ENCODE peak calls at places on chromosomes 6 and 20, in four cellular contexts. J is HTR-8/SVneo, G is NCI-H1694, L is heart right ventricle. W is an unnamed sample.

GRCh38 chr6:138618168-138618567 is 118.9 kb upstream of the NHSL1 start:
- DNase-seq in J (no peak), G (no peak), L (no peak), W (no peak)

GRCh38 chr20:63098195-63098810 is 91.5 kb upstream of the BHLHE23 start:
- DNase-seq in J (no peak), G (no peak), L (no peak), W (no peak)

GRCh38 chr6:131954775-131955107 is 3.6 kb upstream of the CCN2 start:
- DNase-seq in J (peak; percentile 88), G (no peak), L (no peak), W (peak; percentile 82)

GRCh38 chr20:63831696-63832686 is 927 bp upstream of the ZBTB46 start:
- DNase-seq in J (no peak), G (no peak), L (peak; percentile 72), W (no peak)

GRCh38 chr6:6686748-6687601 is 98.5 kb downstream of the LY86 start:
- DNase-seq in J (peak; percentile 93), G (peak; percentile 86), L (peak; percentile 95), W (peak; percentile 83)

GRCh38 chr6:39268721-39269120 is 39.4 kb upstream of the KCNK5 start:
- DNase-seq in J (no peak), G (no peak), L (no peak), W (no peak)

GRCh38 chr20:61832181-61832580 is 233.5 kb downstream of the TAF4 start:
- DNase-seq in J (no peak), G (no peak), L (no peak), W (no peak)

GRCh38 chr6:82840571-82840970 is 225.1 kb downstream of the UBE3D start:
- DNase-seq in J (no peak), G (no peak), L (no peak), W (no peak)

GRCh38 chr20:53608456-53609413 is 15.1 kb upstream of the ZNF217 start:
- DNase-seq in J (no peak), G (no peak), L (no peak), W (peak; percentile 81)

GRCh38 chr20:47489448-47489872 is 12.2 kb upstream of the NCOA3 start:
- DNase-seq in J (no peak), G (no peak), L (peak; percentile 18), W (no peak)

GRCh38 chr20:31977080-31977479 is 9.1 kb downstream of the XKR7 start:
- DNase-seq in J (no peak), G (no peak), L (no peak), W (no peak)

GRCh38 chr6:37741757-37742400 is 44.2 kb upstream of the MDGA1 start:
- DNase-seq in J (no peak), G (peak; percentile 61), L (no peak), W (peak; percentile 41)

GRCh38 chr6:138227316-138227781 is 9.1 kb upstream of the PBOV1 start:
- DNase-seq in J (no peak), G (no peak), L (no peak), W (no peak)

GRCh38 chr6:1611572-1612385 is 2.1 kb downstream of the FOXC1 start:
- DNase-seq in J (no peak), G (no peak), L (peak; percentile 32), W (peak; percentile 40)

GRCh38 chr20:48823960-48824497 is 3.8 kb downstream of the PREX1 start:
- DNase-seq in J (peak; percentile 88), G (no peak), L (no peak), W (no peak)

GRCh38 chr20:39269031-39269461 is 306.9 kb downstream of the DHX35 start:
- DNase-seq in J (peak; percentile 48), G (peak; percentile 21), L (peak; percentile 54), W (peak; percentile 63)

GRCh38 chr20:58359441-58359840 is 29.6 kb upstream of the VAPB start:
- DNase-seq in J (no peak), G (no peak), L (no peak), W (no peak)

GRCh38 chr6:33167374-33168148 is 24.7 kb downstream of the COL11A2 start:
- DNase-seq in J (no peak), G (no peak), L (no peak), W (no peak)

GRCh38 chr6:155314773-155315515 is 660 bp upstream of the TFB1M start:
- DNase-seq in J (peak; percentile 28), G (peak; percentile 75), L (peak; percentile 25), W (peak; percentile 92)

GRCh38 chr20:34544109-34544793 is 14.3 kb upstream of the MAP1LC3A start:
- DNase-seq in J (no peak), G (no peak), L (no peak), W (no peak)

GRCh38 chr20:57210054-57210910 is 56.2 kb downstream of the BMP7 start:
- DNase-seq in J (no peak), G (no peak), L (no peak), W (no peak)

GRCh38 chr6:10271982-10272381 is 142.9 kb downstream of the TFAP2A start:
- DNase-seq in J (no peak), G (no peak), L (no peak), W (no peak)

GRCh38 chr20:35564905-35565304 is 23.0 kb downstream of the ERGIC3 start:
- DNase-seq in J (no peak), G (no peak), L (no peak), W (no peak)

GRCh38 chr6:43766964-43767461 is 3.0 kb upstream of the VEGFA start:
- DNase-seq in J (no peak), G (no peak), L (no peak), W (no peak)

GRCh38 chr20:56683077-56683865 is 54.2 kb downstream of the TFAP2C start:
- DNase-seq in J (no peak), G (no peak), L (no peak), W (no peak)

GRCh38 chr20:49518576-49518975 is 36.1 kb upstream of the KCNB1 start:
- DNase-seq in J (no peak), G (no peak), L (no peak), W (no peak)

GRCh38 chr20:8335059-8335458 is 203.0 kb downstream of the PLCB1 start:
- DNase-seq in J (no peak), G (no peak), L (no peak), W (no peak)

GRCh38 chr6:24720131-24720603 is 1.2 kb upstream of the C6orf62 start:
- DNase-seq in J (no peak), G (no peak), L (peak; percentile 75), W (peak; percentile 65)

GRCh38 chr20:56001890-56002289 is 3.4 kb downstream of the CBLN4 start:
- DNase-seq in J (no peak), G (no peak), L (no peak), W (no peak)